ENCODE peak calls at places on chromosomes 11 and 22, in four cellular contexts. One of them, this sample, is unnamed.
A peak's percentile ranks its signal among the peaks of the same experiment; 100 is the strongest.

GRCh38 chr11:119338318-119338890 is 2.3 kb downstream of the C1QTNF5 start:
- DNase-seq in GM19239: peak; percentile 79
- DNase-seq in activated CD4-positive, CD25-positive, alpha-beta regulatory T cell: peak; percentile 46
- DNase-seq in T-helper 9 cell: peak; percentile 61
- DNase-seq in this sample: no peak

GRCh38 chr22:44276041-44276440 is 36.7 kb downstream of the SHISAL1 start:
- DNase-seq in GM19239: no peak
- DNase-seq in activated CD4-positive, CD25-positive, alpha-beta regulatory T cell: no peak
- DNase-seq in T-helper 9 cell: no peak
- DNase-seq in this sample: no peak

GRCh38 chr11:33867996-33868645 is 23.8 kb downstream of the LMO2 start:
- DNase-seq in GM19239: no peak
- DNase-seq in activated CD4-positive, CD25-positive, alpha-beta regulatory T cell: no peak
- DNase-seq in T-helper 9 cell: no peak
- DNase-seq in this sample: no peak

GRCh38 chr22:30573594-30574094 is 821 bp downstream of the GAL3ST1 start:
- DNase-seq in GM19239: no peak
- DNase-seq in activated CD4-positive, CD25-positive, alpha-beta regulatory T cell: no peak
- DNase-seq in T-helper 9 cell: no peak
- DNase-seq in this sample: no peak

GRCh38 chr11:131712897-131713296 is 342.5 kb downstream of the NTM start:
- DNase-seq in GM19239: no peak
- DNase-seq in activated CD4-positive, CD25-positive, alpha-beta regulatory T cell: no peak
- DNase-seq in T-helper 9 cell: no peak
- DNase-seq in this sample: no peak

GRCh38 chr11:46049325-46049860 is 71.9 kb downstream of the PHF21A start:
- DNase-seq in GM19239: no peak
- DNase-seq in activated CD4-positive, CD25-positive, alpha-beta regulatory T cell: no peak
- DNase-seq in T-helper 9 cell: no peak
- DNase-seq in this sample: no peak

GRCh38 chr11:20647976-20648565 is 21.3 kb upstream of the NELL1 start:
- DNase-seq in GM19239: peak; percentile 40
- DNase-seq in activated CD4-positive, CD25-positive, alpha-beta regulatory T cell: peak; percentile 1
- DNase-seq in T-helper 9 cell: peak; percentile 5
- DNase-seq in this sample: no peak

GRCh38 chr11:2885017-2885675 is 429 bp downstream of the CDKN1C start:
- DNase-seq in GM19239: peak; percentile 63
- DNase-seq in activated CD4-positive, CD25-positive, alpha-beta regulatory T cell: no peak
- DNase-seq in T-helper 9 cell: no peak
- DNase-seq in this sample: peak; percentile 32

GRCh38 chr22:37431811-37432707 is 4.8 kb upstream of the ELFN2 start:
- DNase-seq in GM19239: no peak
- DNase-seq in activated CD4-positive, CD25-positive, alpha-beta regulatory T cell: no peak
- DNase-seq in T-helper 9 cell: no peak
- DNase-seq in this sample: no peak

GRCh38 chr11:101915811-101916291 is 471 bp downstream of the ANGPTL5 start:
- DNase-seq in GM19239: peak; percentile 9
- DNase-seq in activated CD4-positive, CD25-positive, alpha-beta regulatory T cell: no peak
- DNase-seq in T-helper 9 cell: no peak
- DNase-seq in this sample: no peak

GRCh38 chr22:37716708-37717107 is 19.9 kb downstream of the TRIOBP start:
- DNase-seq in GM19239: no peak
- DNase-seq in activated CD4-positive, CD25-positive, alpha-beta regulatory T cell: no peak
- DNase-seq in T-helper 9 cell: no peak
- DNase-seq in this sample: no peak

GRCh38 chr11:32723332-32723731 is 71.1 kb downstream of the CCDC73 start:
- DNase-seq in GM19239: no peak
- DNase-seq in activated CD4-positive, CD25-positive, alpha-beta regulatory T cell: no peak
- DNase-seq in T-helper 9 cell: no peak
- DNase-seq in this sample: no peak

GRCh38 chr11:74255741-74256369 is 55.6 kb downstream of the P4HA3 start:
- DNase-seq in GM19239: peak; percentile 69
- DNase-seq in activated CD4-positive, CD25-positive, alpha-beta regulatory T cell: no peak
- DNase-seq in T-helper 9 cell: peak; percentile 16
- DNase-seq in this sample: peak; percentile 2

GRCh38 chr22:23147632-23148387 is 2.5 kb downstream of the RAB36 start:
- DNase-seq in GM19239: no peak
- DNase-seq in activated CD4-positive, CD25-positive, alpha-beta regulatory T cell: no peak
- DNase-seq in T-helper 9 cell: no peak
- DNase-seq in this sample: no peak

GRCh38 chr22:39349967-39350802 is at the start of gene SYNGR1:
- DNase-seq in GM19239: no peak
- DNase-seq in activated CD4-positive, CD25-positive, alpha-beta regulatory T cell: no peak
- DNase-seq in T-helper 9 cell: no peak
- DNase-seq in this sample: no peak

GRCh38 chr11:34512810-34513673 is 552 bp downstream of the ELF5 start:
- DNase-seq in GM19239: peak; percentile 60
- DNase-seq in activated CD4-positive, CD25-positive, alpha-beta regulatory T cell: peak; percentile 40
- DNase-seq in T-helper 9 cell: peak; percentile 21
- DNase-seq in this sample: peak; percentile 4

GRCh38 chr11:6725386-6725896 is 42.3 kb upstream of the MRPL17 start:
- DNase-seq in GM19239: no peak
- DNase-seq in activated CD4-positive, CD25-positive, alpha-beta regulatory T cell: no peak
- DNase-seq in T-helper 9 cell: no peak
- DNase-seq in this sample: no peak

GRCh38 chr11:14500181-14500651 is 605 bp upstream of the COPB1 start:
- DNase-seq in GM19239: peak; percentile 13
- DNase-seq in activated CD4-positive, CD25-positive, alpha-beta regulatory T cell: peak; percentile 5
- DNase-seq in T-helper 9 cell: peak; percentile 27
- DNase-seq in this sample: no peak

GRCh38 chr11:73907191-73907590 is 30.4 kb downstream of the PAAF1 start:
- DNase-seq in GM19239: no peak
- DNase-seq in activated CD4-positive, CD25-positive, alpha-beta regulatory T cell: no peak
- DNase-seq in T-helper 9 cell: no peak
- DNase-seq in this sample: no peak

GRCh38 chr11:120575461-120575860 is 63.9 kb downstream of the GRIK4 start:
- DNase-seq in GM19239: no peak
- DNase-seq in activated CD4-positive, CD25-positive, alpha-beta regulatory T cell: no peak
- DNase-seq in T-helper 9 cell: no peak
- DNase-seq in this sample: no peak

GRCh38 chr11:13649619-13650018 is 18.8 kb upstream of the FAR1 start:
- DNase-seq in GM19239: no peak
- DNase-seq in activated CD4-positive, CD25-positive, alpha-beta regulatory T cell: no peak
- DNase-seq in T-helper 9 cell: no peak
- DNase-seq in this sample: no peak

GRCh38 chr11:1553808-1554594 is 18.1 kb downstream of the DUSP8 start:
- DNase-seq in GM19239: no peak
- DNase-seq in activated CD4-positive, CD25-positive, alpha-beta regulatory T cell: no peak
- DNase-seq in T-helper 9 cell: no peak
- DNase-seq in this sample: no peak

GRCh38 chr11:8567597-8568198 is 26.3 kb downstream of the STK33 start:
- DNase-seq in GM19239: no peak
- DNase-seq in activated CD4-positive, CD25-positive, alpha-beta regulatory T cell: no peak
- DNase-seq in T-helper 9 cell: no peak
- DNase-seq in this sample: no peak

GRCh38 chr11:64152841-64153691 is 12.8 kb downstream of the MACROD1 start:
- DNase-seq in GM19239: peak; percentile 92
- DNase-seq in activated CD4-positive, CD25-positive, alpha-beta regulatory T cell: peak; percentile 52
- DNase-seq in T-helper 9 cell: peak; percentile 70
- DNase-seq in this sample: peak; percentile 61

GRCh38 chr11:30426781-30427180 is 103.9 kb downstream of the ARL14EP start:
- DNase-seq in GM19239: no peak
- DNase-seq in activated CD4-positive, CD25-positive, alpha-beta regulatory T cell: no peak
- DNase-seq in T-helper 9 cell: no peak
- DNase-seq in this sample: no peak

GRCh38 chr22:36197065-36197440 is 4.6 kb downstream of the APOL4 start:
- DNase-seq in GM19239: no peak
- DNase-seq in activated CD4-positive, CD25-positive, alpha-beta regulatory T cell: no peak
- DNase-seq in T-helper 9 cell: no peak
- DNase-seq in this sample: no peak

GRCh38 chr11:111733009-111733408 is 33.2 kb downstream of the PPP2R1B start:
- DNase-seq in GM19239: no peak
- DNase-seq in activated CD4-positive, CD25-positive, alpha-beta regulatory T cell: no peak
- DNase-seq in T-helper 9 cell: no peak
- DNase-seq in this sample: no peak

GRCh38 chr11:17476317-17477083 is at the start of gene ABCC8:
- DNase-seq in GM19239: no peak
- DNase-seq in activated CD4-positive, CD25-positive, alpha-beta regulatory T cell: no peak
- DNase-seq in T-helper 9 cell: no peak
- DNase-seq in this sample: no peak

GRCh38 chr11:72969894-72970335 is 155.7 kb downstream of the ATG16L2 start:
- DNase-seq in GM19239: peak; percentile 5
- DNase-seq in activated CD4-positive, CD25-positive, alpha-beta regulatory T cell: no peak
- DNase-seq in T-helper 9 cell: no peak
- DNase-seq in this sample: no peak

GRCh38 chr22:25775501-25775900 is 33.5 kb downstream of the MYO18B start:
- DNase-seq in GM19239: no peak
- DNase-seq in activated CD4-positive, CD25-positive, alpha-beta regulatory T cell: no peak
- DNase-seq in T-helper 9 cell: no peak
- DNase-seq in this sample: no peak

GRCh38 chr11:36333468-36333867 is 37.4 kb downstream of the PRR5L start:
- DNase-seq in GM19239: no peak
- DNase-seq in activated CD4-positive, CD25-positive, alpha-beta regulatory T cell: no peak
- DNase-seq in T-helper 9 cell: no peak
- DNase-seq in this sample: no peak

GRCh38 chr11:95108671-95109551 is 19.3 kb downstream of the ENDOD1 start:
- DNase-seq in GM19239: no peak
- DNase-seq in activated CD4-positive, CD25-positive, alpha-beta regulatory T cell: no peak
- DNase-seq in T-helper 9 cell: no peak
- DNase-seq in this sample: no peak

GRCh38 chr11:87719311-87720073 is 455.8 kb downstream of the RAB38 start:
- DNase-seq in GM19239: no peak
- DNase-seq in activated CD4-positive, CD25-positive, alpha-beta regulatory T cell: no peak
- DNase-seq in T-helper 9 cell: no peak
- DNase-seq in this sample: no peak

GRCh38 chr22:39176673-39177455 is 24.4 kb upstream of the CBX7 start:
- DNase-seq in GM19239: no peak
- DNase-seq in activated CD4-positive, CD25-positive, alpha-beta regulatory T cell: no peak
- DNase-seq in T-helper 9 cell: no peak
- DNase-seq in this sample: no peak

GRCh38 chr11:69449320-69450063 is 32.0 kb upstream of the LINC01488 start:
- DNase-seq in GM19239: no peak
- DNase-seq in activated CD4-positive, CD25-positive, alpha-beta regulatory T cell: no peak
- DNase-seq in T-helper 9 cell: no peak
- DNase-seq in this sample: no peak

GRCh38 chr22:17120281-17120680 is 879 bp downstream of the TMEM121B start:
- DNase-seq in GM19239: no peak
- DNase-seq in activated CD4-positive, CD25-positive, alpha-beta regulatory T cell: peak; percentile 35
- DNase-seq in T-helper 9 cell: peak; percentile 41
- DNase-seq in this sample: no peak

GRCh38 chr11:61835663-61836024 is 7.5 kb downstream of the FADS2 start:
- DNase-seq in GM19239: no peak
- DNase-seq in activated CD4-positive, CD25-positive, alpha-beta regulatory T cell: no peak
- DNase-seq in T-helper 9 cell: no peak
- DNase-seq in this sample: no peak

GRCh38 chr11:74466916-74467885 is at the start of gene KCNE3:
- DNase-seq in GM19239: no peak
- DNase-seq in activated CD4-positive, CD25-positive, alpha-beta regulatory T cell: no peak
- DNase-seq in T-helper 9 cell: no peak
- DNase-seq in this sample: no peak